ENCODE peak calls at places on chromosomes 1 and 21, in six cellular contexts. Q, P, A, K, I and O are unnamed samples.

GRCh38 chr1:96538001-96538649 is 183.5 kb upstream of the PTBP2 start:
- DNase-seq in A (peak; percentile 34), Q (peak; percentile 14), K (no peak), I (peak; percentile 68), P (no peak), O (no peak)

GRCh38 chr21:42974832-42975820 is 764 bp downstream of the PKNOX1 start:
- DNase-seq in K (peak; percentile 70), Q (peak; percentile 28), I (peak; percentile 64), A (no peak), P (no peak), O (peak; percentile 98)

GRCh38 chr1:185096531-185096930 is 51.2 kb downstream of the RNF2 start:
- DNase-seq in Q (peak; percentile 79), K (no peak), A (no peak), P (peak; percentile 57), I (peak; percentile 56), O (no peak)

GRCh38 chr21:45306453-45306831 is 18.7 kb upstream of the POFUT2 start:
- DNase-seq in A (no peak), K (no peak), P (no peak), I (no peak), Q (no peak), O (no peak)

GRCh38 chr1:186997877-186998276 is 169.1 kb downstream of the PLA2G4A start:
- DNase-seq in K (no peak), P (no peak), Q (no peak), A (no peak), I (no peak), O (no peak)

GRCh38 chr1:3312894-3313578 is 141.4 kb upstream of the ARHGEF16 start:
- DNase-seq in A (peak; percentile 92), Q (peak; percentile 41), K (peak; percentile 42), I (peak; percentile 99), P (peak; percentile 44), O (peak; percentile 99)

GRCh38 chr1:204072951-204073836 is at the start of gene SOX13:
- DNase-seq in P (peak; percentile 60), Q (peak; percentile 85), K (no peak), A (peak; percentile 34), I (peak; percentile 85), O (peak; percentile 99)

GRCh38 chr1:37633950-37634553 is 640 bp downstream of the RSPO1 start:
- DNase-seq in I (no peak), P (no peak), A (no peak), K (no peak), Q (no peak), O (no peak)

GRCh38 chr1:235270625-235271024 is 57.4 kb downstream of the ARID4B start:
- DNase-seq in A (no peak), P (no peak), I (peak; percentile 45), K (no peak), Q (peak; percentile 66), O (peak; percentile 71)

GRCh38 chr1:81617308-81618027 is 183.3 kb upstream of the ADGRL2 start:
- DNase-seq in K (no peak), P (no peak), I (peak; percentile 4), A (no peak), Q (no peak), O (no peak)

GRCh38 chr21:44364151-44365053 is 11.0 kb downstream of the TRPM2 start:
- DNase-seq in I (no peak), P (no peak), Q (no peak), A (no peak), K (no peak), O (peak; percentile 47)

GRCh38 chr1:200131551-200132125 is 104.1 kb downstream of the NR5A2 start:
- DNase-seq in P (no peak), K (no peak), A (no peak), Q (peak; percentile 16), I (peak; percentile 36), O (no peak)

GRCh38 chr1:89953072-89953626 is 41.8 kb upstream of the ZNF326 start:
- DNase-seq in I (peak; percentile 92), Q (peak; percentile 96), A (peak; percentile 73), K (peak; percentile 27), P (peak; percentile 82), O (peak; percentile 86)

GRCh38 chr1:86866665-86867064 is 47.3 kb downstream of the SELENOF start:
- DNase-seq in I (peak; percentile 87), Q (peak; percentile 33), P (no peak), A (no peak), K (no peak), O (no peak)

GRCh38 chr1:4674676-4675075 is 20.3 kb downstream of the AJAP1 start:
- DNase-seq in I (no peak), K (no peak), A (no peak), Q (no peak), P (no peak), O (no peak)